ENCODE peak calls at places on chromosomes 13 and 19, in four cellular contexts. G, S, I and C are unnamed samples.
A peak's percentile ranks its signal among the peaks of the same experiment; 100 is the strongest.

GRCh38 chr13:64529874-64530485 is 2700.2 kb downstream of the PCDH9 start:
- DNase-seq in G (peak; percentile 21), S (no peak), I (peak; percentile 12), C (peak; percentile 44)

GRCh38 chr19:47755065-47755761 is 9.9 kb downstream of the NOP53 start:
- DNase-seq in G (no peak), S (no peak), I (no peak), C (no peak)

GRCh38 chr13:42001580-42001979 is 40.7 kb upstream of the VWA8 start:
- DNase-seq in G (no peak), S (no peak), I (peak; percentile 71), C (no peak)

GRCh38 chr13:73329355-73329754 is 270.6 kb downstream of the KLF5 start:
- DNase-seq in G (no peak), S (no peak), I (no peak), C (no peak)

GRCh38 chr19:49403404-49404187 is 15.5 kb downstream of the KASH5 start:
- DNase-seq in G (no peak), S (no peak), I (peak; percentile 43), C (peak; percentile 78)

GRCh38 chr19:42471554-42472249 is 29.0 kb upstream of the CXCL17 start:
- DNase-seq in G (no peak), S (no peak), I (no peak), C (no peak)

GRCh38 chr13:113920606-113921306 is 53.1 kb downstream of the C13orf46 start:
- DNase-seq in G (no peak), S (no peak), I (no peak), C (no peak)

GRCh38 chr13:33466262-33466661 is 180.7 kb upstream of the STARD13 start:
- DNase-seq in G (no peak), S (no peak), I (no peak), C (no peak)

GRCh38 chr19:1624458-1624857 is 19.2 kb upstream of the UQCR11 start:
- DNase-seq in G (peak; percentile 75), S (peak; percentile 51), I (peak; percentile 12), C (peak; percentile 88)

GRCh38 chr13:84097148-84097547 is 214.9 kb upstream of the SLITRK1 start:
- DNase-seq in G (no peak), S (no peak), I (no peak), C (no peak)

GRCh38 chr13:114109646-114110045 is 22.8 kb downstream of the RASA3 start:
- DNase-seq in G (peak; percentile 69), S (no peak), I (no peak), C (no peak)

GRCh38 chr13:60642552-60642951 is 245.5 kb downstream of the TDRD3 start:
- DNase-seq in G (no peak), S (no peak), I (peak; percentile 34), C (peak; percentile 10)

GRCh38 chr13:86446311-86446710 is 647.1 kb upstream of the SLITRK6 start:
- DNase-seq in G (no peak), S (no peak), I (no peak), C (peak; percentile 71)

GRCh38 chr13:20901668-20902437 is 693 bp downstream of the XPO4 start:
- DNase-seq in G (no peak), S (no peak), I (peak; percentile 55), C (peak; percentile 55)

GRCh38 chr19:41844601-41845000 is at the start of gene LYPD4:
- DNase-seq in G (peak; percentile 26), S (no peak), I (no peak), C (peak; percentile 62)

GRCh38 chr13:102141625-102142472 is 260.0 kb downstream of the FGF14 start:
- DNase-seq in G (no peak), S (no peak), I (peak; percentile 27), C (peak; percentile 13)

GRCh38 chr13:49586717-49587116 is 1.4 kb upstream of the RCBTB1 start:
- DNase-seq in G (no peak), S (no peak), I (no peak), C (no peak)

GRCh38 chr13:50626031-50626643 is 217.4 kb downstream of the DLEU7 start:
- DNase-seq in G (no peak), S (no peak), I (peak; percentile 44), C (no peak)

GRCh38 chr19:11091343-11092153 is 2.3 kb downstream of the LDLR start:
- DNase-seq in G (peak; percentile 67), S (peak; percentile 45), I (peak; percentile 98), C (no peak)

GRCh38 chr13:95325485-95325884 is 24.2 kb upstream of the ABCC4 start:
- DNase-seq in G (no peak), S (no peak), I (no peak), C (no peak)

GRCh38 chr13:72643339-72643989 is 84.0 kb downstream of the MZT1 start:
- DNase-seq in G (peak; percentile 63), S (no peak), I (peak; percentile 33), C (peak; percentile 17)

GRCh38 chr13:86825410-86825809 is 845.8 kb upstream of the SLITRK5 start:
- DNase-seq in G (no peak), S (no peak), I (no peak), C (no peak)

GRCh38 chr19:51396175-51396574 is 5.8 kb upstream of the C19orf84 start:
- DNase-seq in G (no peak), S (no peak), I (no peak), C (no peak)

GRCh38 chr19:38165335-38165734 is 58.7 kb downstream of the DPF1 start:
- DNase-seq in G (no peak), S (no peak), I (no peak), C (no peak)

GRCh38 chr19:44649578-44650145 is 6.0 kb downstream of the PVR start:
- DNase-seq in G (no peak), S (no peak), I (no peak), C (no peak)

GRCh38 chr13:108895220-108895704 is 265.9 kb downstream of the MYO16 start:
- DNase-seq in G (no peak), S (no peak), I (peak; percentile 63), C (no peak)

GRCh38 chr19:42409477-42409876 is 17.7 kb downstream of the LIPE start:
- DNase-seq in G (no peak), S (peak; percentile 41), I (no peak), C (peak; percentile 2)

GRCh38 chr19:17097593-17098126 is 22.1 kb downstream of the MYO9B start:
- DNase-seq in G (no peak), S (no peak), I (peak; percentile 47), C (no peak)

GRCh38 chr19:29121684-29122083 is 91.3 kb downstream of the UQCRFS1 start:
- DNase-seq in G (peak; percentile 24), S (no peak), I (peak; percentile 34), C (peak; percentile 73)

GRCh38 chr19:57689750-57690149 is 8.0 kb downstream of the ZNF551 start:
- DNase-seq in G (no peak), S (no peak), I (peak; percentile 77), C (no peak)

GRCh38 chr19:475360-475759 is 14.5 kb upstream of the SHC2 start:
- DNase-seq in G (no peak), S (no peak), I (no peak), C (no peak)

GRCh38 chr13:72163671-72164070 is 296.7 kb upstream of the DACH1 start:
- DNase-seq in G (no peak), S (no peak), I (peak; percentile 51), C (no peak)

GRCh38 chr13:95447766-95448165 is 104.8 kb upstream of the CLDN10 start:
- DNase-seq in G (no peak), S (no peak), I (no peak), C (no peak)

GRCh38 chr13:99614465-99614885 is 113.2 kb downstream of the TM9SF2 start:
- DNase-seq in G (no peak), S (no peak), I (peak; percentile 52), C (no peak)

GRCh38 chr19:48726573-48726972 is 7.0 kb upstream of the MAMSTR start:
- DNase-seq in G (no peak), S (no peak), I (no peak), C (no peak)

GRCh38 chr13:45325806-45326205 is 15.2 kb downstream of the TPT1 start:
- DNase-seq in G (no peak), S (peak; percentile 43), I (peak; percentile 78), C (no peak)

GRCh38 chr19:15452111-15453047 is 2.6 kb upstream of the WIZ start:
- DNase-seq in G (peak; percentile 55), S (peak; percentile 37), I (peak; percentile 59), C (peak; percentile 94)

GRCh38 chr13:68173111-68173510 is 943.0 kb upstream of the PCDH9 start:
- DNase-seq in G (no peak), S (no peak), I (peak; percentile 37), C (no peak)